ENCODE peak calls at places on chromosomes 11 and 22, in five cellular contexts. Q is uterus, A is adrenal gland, X is stomach, V is A549. W is an unnamed sample.

GRCh38 chr22:46915978-46916730 is 153.7 kb downstream of the TBC1D22A start:
- DNase-seq in Q (no peak), A (no peak), X (no peak), V (no peak), W (no peak)

GRCh38 chr11:43381802-43382201 is 23.1 kb downstream of the TTC17 start:
- DNase-seq in Q (no peak), A (no peak), X (no peak), V (no peak), W (no peak)

GRCh38 chr11:133946541-133947297 is 10.0 kb downstream of the IGSF9B start:
- DNase-seq in Q (no peak), A (peak), X (no peak), V (no peak), W (no peak)

GRCh38 chr22:19447388-19448075 is at the start of gene C22orf39:
- DNase-seq in Q (peak), A (peak), X (peak), V (peak), W (peak)

GRCh38 chr11:130037058-130037457 is 32.6 kb upstream of the APLP2 start:
- DNase-seq in Q (no peak), A (no peak), X (no peak), V (peak), W (no peak)

GRCh38 chr22:50371101-50371648 is 28.0 kb downstream of the PPP6R2 start:
- DNase-seq in Q (no peak), A (no peak), X (no peak), V (no peak), W (no peak)

GRCh38 chr22:42856179-42856864 is 751 bp downstream of the ARFGAP3 start:
- DNase-seq in Q (peak), A (peak), X (peak), V (no peak), W (peak)

GRCh38 chr11:130710442-130711101 is 205.7 kb downstream of the SNX19 start:
- DNase-seq in Q (no peak), A (no peak), X (no peak), V (no peak), W (no peak)

GRCh38 chr11:18248561-18248960 is at the start of gene SAA2:
- DNase-seq in Q (no peak), A (no peak), X (no peak), V (no peak), W (no peak)

GRCh38 chr11:60838132-60838531 is 3.8 kb upstream of the CCDC86 start:
- DNase-seq in Q (no peak), A (no peak), X (no peak), V (peak), W (no peak)
- TF ChIP-seq CTCF in Q (no peak), A (no peak), X (no peak), V (no peak), W (no peak)

DNA sequence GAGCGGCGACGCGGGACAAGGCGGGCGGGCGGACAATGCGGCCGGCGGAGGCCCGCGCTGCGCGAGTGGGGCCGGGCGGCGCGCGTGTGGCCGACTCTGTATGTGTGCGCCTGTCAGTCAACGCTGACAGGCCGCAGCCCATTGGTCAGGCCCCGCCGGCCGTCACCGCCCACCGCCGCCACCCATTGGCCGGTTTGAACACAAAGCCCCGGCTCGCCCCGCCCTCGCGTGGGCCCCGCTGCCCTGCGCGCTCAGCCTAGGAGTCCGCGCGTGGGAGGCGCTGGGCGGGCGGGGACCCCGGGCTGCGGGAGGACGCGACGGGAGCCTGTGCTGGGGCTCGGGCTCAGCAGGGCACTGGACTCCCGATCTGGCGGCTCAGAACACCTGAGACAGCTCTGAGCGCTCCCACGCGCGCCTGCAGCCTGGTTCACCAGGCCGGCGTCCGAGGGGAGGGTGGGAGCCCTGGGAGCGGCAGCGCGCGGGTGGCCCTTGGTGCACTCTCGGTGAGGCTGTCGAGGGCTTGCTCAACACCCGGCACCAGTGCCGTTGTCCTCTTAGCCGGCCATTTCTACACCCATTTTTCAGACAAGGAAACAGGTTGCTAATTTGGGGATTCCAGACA is at the start of gene SUN2:
- DNase-seq in Q (peak), A (peak), X (peak), V (peak), W (peak)
- TF ChIP-seq POLR2A in Q (peak), A (no peak), X (no peak), V (peak), W (no peak)

DNA sequence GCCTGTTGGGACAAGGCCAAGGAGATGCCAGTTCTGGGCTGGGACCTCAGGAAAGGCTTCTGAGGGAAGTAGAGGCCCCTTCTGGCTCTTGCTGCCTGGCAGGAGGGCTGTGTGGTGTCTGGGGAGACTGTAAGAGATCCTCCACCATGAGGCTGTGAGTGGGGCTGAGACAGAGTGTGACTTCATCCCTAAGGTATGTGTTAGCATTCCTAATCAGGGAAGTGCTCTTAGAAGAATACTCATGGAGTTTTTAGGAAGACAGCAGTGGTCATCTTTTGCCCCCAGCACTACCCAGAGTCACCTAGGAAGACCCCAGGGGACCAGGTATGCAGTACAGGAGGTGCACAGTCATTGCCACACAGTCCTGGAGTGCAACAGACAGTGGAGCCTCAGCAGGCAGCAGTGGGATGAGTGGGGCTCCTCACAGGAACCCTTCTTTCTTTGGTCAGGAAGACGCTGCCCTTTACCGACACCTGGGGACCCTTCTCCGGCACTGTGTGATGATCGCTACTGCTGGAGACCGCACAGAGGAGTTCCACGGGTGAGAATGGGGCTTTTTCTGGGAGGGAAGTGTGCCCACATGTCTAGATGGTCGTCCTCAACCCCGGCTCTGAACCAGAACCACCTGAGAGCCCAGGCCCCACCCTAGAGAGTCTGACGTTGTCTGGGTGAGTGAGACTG is 2.8 kb downstream of the RIC8A start:
- DNase-seq in Q (no peak), A (peak), X (peak), V (peak), W (peak)
- H3K4me3 ChIP-seq in Q (no peak), A (no peak), X (peak), V (peak), W (no peak)

GRCh38 chr11:73516080-73516479 is 81.8 kb downstream of the FAM168A start:
- DNase-seq in Q (no peak), A (no peak), X (no peak), V (no peak), W (no peak)

GRCh38 chr11:73519266-73519665 is 78.6 kb downstream of the FAM168A start:
- DNase-seq in Q (no peak), A (no peak), X (no peak), V (no peak), W (no peak)

GRCh38 chr11:73521621-73522020 is 76.3 kb downstream of the FAM168A start:
- DNase-seq in Q (no peak), A (no peak), X (no peak), V (peak), W (no peak)

GRCh38 chr11:73520358-73521061 is 77.4 kb downstream of the FAM168A start:
- DNase-seq in Q (no peak), A (no peak), X (no peak), V (no peak), W (no peak)

GRCh38 chr11:73518195-73518594 is 79.7 kb downstream of the FAM168A start:
- DNase-seq in Q (no peak), A (no peak), X (no peak), V (no peak), W (no peak)
- TF ChIP-seq CTCF in Q (no peak), A (no peak), X (no peak), V (no peak), W (no peak)